ENCODE peak calls at places on chromosomes 12 and 14, in seven cellular contexts. W, A, X, L, Z, C and B are unnamed samples.

GRCh38 chr14:73714656-73715081 is 485 bp upstream of the PNMA1 start:
- DNase-seq in C (peak; percentile 39), W (no peak), L (peak; percentile 68), X (no peak), A (no peak), Z (no peak), B (no peak)

GRCh38 chr12:106139422-106140141 is 828 bp upstream of the NUAK1 start:
- DNase-seq in C (peak; percentile 72), W (peak; percentile 74), L (peak; percentile 91), X (peak; percentile 89), A (peak; percentile 93), Z (peak; percentile 56), B (peak; percentile 90)

GRCh38 chr12:55965941-55966407 is at the start of gene PMEL:
- DNase-seq in L (peak; percentile 36), Z (no peak), X (peak; percentile 80), C (no peak), W (peak; percentile 24), A (peak; percentile 81), B (peak; percentile 32)

GRCh38 chr14:69363055-69363454 is 35.0 kb downstream of the ERH start:
- DNase-seq in A (peak; percentile 74), X (peak; percentile 72), W (no peak), Z (no peak), C (no peak), L (peak; percentile 76), B (peak; percentile 30)

GRCh38 chr14:62187265-62187664 is 425.0 kb downstream of the SNAPC1 start:
- DNase-seq in W (no peak), L (no peak), A (peak; percentile 72), Z (no peak), X (peak; percentile 38), C (no peak), B (no peak)

GRCh38 chr14:23147676-23148075 is 28.6 kb upstream of the CEBPE start:
- DNase-seq in Z (no peak), C (peak; percentile 61), W (no peak), A (no peak), X (no peak), L (peak; percentile 64), B (peak; percentile 54)

GRCh38 chr12:51773145-51773869 is 75.2 kb downstream of the FIGNL2 start:
- DNase-seq in Z (peak; percentile 10), C (peak; percentile 90), L (peak; percentile 90), X (no peak), A (no peak), W (no peak), B (no peak)

GRCh38 chr12:94863286-94863685 is 140.2 kb downstream of the NDUFA12 start:
- DNase-seq in L (no peak), W (no peak), X (no peak), C (no peak), Z (no peak), A (no peak), B (no peak)

GRCh38 chr12:68175566-68176033 is 16.1 kb upstream of the IFNG start:
- DNase-seq in Z (no peak), C (no peak), W (peak; percentile 61), A (no peak), X (no peak), L (no peak), B (no peak)

GRCh38 chr14:100568998-100569733 is 18.1 kb downstream of the BEGAIN start:
- DNase-seq in Z (no peak), W (no peak), C (no peak), A (no peak), X (no peak), L (peak; percentile 19), B (no peak)

GRCh38 chr14:50955373-50956043 is 11.2 kb upstream of the PYGL start:
- DNase-seq in W (no peak), C (peak; percentile 96), X (peak; percentile 79), Z (peak; percentile 95), A (peak; percentile 23), L (peak; percentile 99), B (peak; percentile 91)

GRCh38 chr14:94559638-94560290 is 1.5 kb upstream of the SERPINA4 start:
- DNase-seq in W (no peak), X (no peak), L (no peak), A (no peak), Z (no peak), C (no peak), B (no peak)

GRCh38 chr14:94562019-94562418 is 777 bp downstream of the SERPINA4 start:
- DNase-seq in X (no peak), C (no peak), Z (no peak), A (no peak), L (no peak), W (peak; percentile 9), B (no peak)

GRCh38 chr14:94561656-94562010 is 391 bp downstream of the SERPINA4 start:
- DNase-seq in A (no peak), C (no peak), W (no peak), X (no peak), L (no peak), Z (no peak), B (no peak)

GRCh38 chr14:94560291-94560665 is 964 bp upstream of the SERPINA4 start:
- DNase-seq in C (no peak), Z (no peak), A (no peak), L (no peak), W (no peak), X (no peak), B (no peak)

DNA sequence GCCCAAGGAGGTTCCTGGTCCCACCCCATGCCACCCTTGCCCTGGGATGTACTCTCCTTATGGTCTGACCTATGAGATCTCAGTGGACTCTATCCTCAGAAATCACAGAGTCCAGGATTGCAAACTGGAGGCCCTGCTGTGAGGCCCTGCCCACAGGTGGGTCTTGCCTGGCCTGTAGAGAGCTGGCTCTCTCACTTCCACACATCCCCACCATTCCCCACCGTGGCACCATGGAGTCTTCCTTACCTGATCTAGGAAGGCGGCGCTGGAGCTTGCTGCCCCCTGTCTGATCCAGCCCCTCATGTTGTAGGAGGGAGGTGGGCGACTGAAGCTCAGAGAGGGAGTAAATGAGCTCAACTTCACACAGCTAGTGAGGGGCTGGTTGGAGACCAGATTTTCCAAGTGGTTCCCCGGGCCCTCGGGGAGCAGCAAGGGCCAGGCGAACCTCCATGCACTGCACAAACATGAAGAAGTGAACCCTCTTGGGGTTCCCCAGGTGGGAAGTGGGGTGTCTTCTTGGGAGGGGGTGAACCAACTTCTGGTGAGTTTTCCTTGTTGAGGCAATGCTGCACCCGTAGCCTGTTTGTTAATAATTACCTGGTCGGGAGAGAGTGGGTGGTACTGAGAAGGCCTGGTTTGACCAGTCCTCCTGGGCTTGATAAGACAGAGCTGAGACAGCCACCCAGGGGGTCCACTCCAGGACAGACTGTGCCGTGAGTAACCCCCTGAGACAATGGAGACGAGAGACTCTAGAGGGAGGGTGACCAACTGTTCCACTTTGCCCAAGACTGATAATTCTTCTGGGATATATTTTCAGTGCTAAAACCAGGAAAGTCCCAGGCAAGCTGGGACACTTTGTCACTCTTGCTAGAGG is at the start of gene SERPINA4:
- DNase-seq in C (no peak), L (no peak), X (no peak), Z (no peak), A (no peak), W (no peak), B (peak; percentile 40)
- H3K4me2 ChIP-seq in C (no peak within 1 kb of the TSS), L (no peak within 1 kb of the TSS), X (no peak within 1 kb of the TSS), Z (no peak within 1 kb of the TSS), A (no peak within 1 kb of the TSS), W (no peak within 1 kb of the TSS), B (peak within 1 kb of the TSS; percentile 55)

DNA sequence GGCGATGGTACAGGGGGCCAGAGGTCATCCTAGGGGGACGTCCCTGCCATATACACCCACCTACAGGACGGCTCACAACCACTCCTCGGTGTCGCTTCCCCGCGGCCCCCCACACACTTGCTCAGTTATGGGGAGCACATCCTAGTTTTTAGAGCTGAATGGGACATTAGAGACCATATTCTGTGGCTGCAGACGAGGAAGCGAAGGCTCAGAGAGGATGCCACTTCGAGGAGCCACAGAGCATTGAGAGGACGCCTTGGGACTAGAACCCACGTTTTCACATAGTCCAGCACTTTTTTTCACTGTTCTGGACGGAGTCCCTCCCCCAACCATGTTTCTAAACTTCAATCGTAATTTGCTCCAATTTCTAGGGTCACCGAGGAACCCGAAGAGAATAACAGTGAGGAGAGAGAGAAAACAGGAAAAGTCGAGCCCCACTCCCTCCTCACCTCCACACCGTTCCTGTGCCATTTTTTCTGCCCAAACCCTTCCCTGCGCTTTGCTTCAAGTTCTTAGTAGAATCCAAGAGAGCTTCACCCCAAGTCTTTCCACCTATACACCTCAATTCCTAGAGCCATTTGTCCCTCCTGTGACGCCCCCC is 636 bp upstream of the ASCL1 start:
- DNase-seq in X (no peak), L (no peak), W (no peak), C (no peak), Z (no peak), A (no peak), B (no peak)
- TF ChIP-seq EZH2 in X (peak; percentile 88), L (no peak), W (no peak), C (no peak), Z (no peak), A (peak; percentile 57), B (no peak)

GRCh38 chr12:12701457-12701856 is 5.5 kb upstream of the GPR19 start:
- DNase-seq in C (no peak), Z (no peak), L (no peak), X (peak; percentile 75), A (peak; percentile 85), W (no peak), B (no peak)

GRCh38 chr12:12700249-12700648 is 4.3 kb upstream of the GPR19 start:
- DNase-seq in L (no peak), X (no peak), C (no peak), Z (no peak), W (no peak), A (no peak), B (no peak)

GRCh38 chr12:12704593-12705230 is 8.7 kb upstream of the GPR19 start:
- DNase-seq in L (peak; percentile 97), X (peak; percentile 96), C (peak; percentile 89), Z (peak; percentile 84), A (peak; percentile 94), W (peak; percentile 81), B (peak; percentile 92)

DNA sequence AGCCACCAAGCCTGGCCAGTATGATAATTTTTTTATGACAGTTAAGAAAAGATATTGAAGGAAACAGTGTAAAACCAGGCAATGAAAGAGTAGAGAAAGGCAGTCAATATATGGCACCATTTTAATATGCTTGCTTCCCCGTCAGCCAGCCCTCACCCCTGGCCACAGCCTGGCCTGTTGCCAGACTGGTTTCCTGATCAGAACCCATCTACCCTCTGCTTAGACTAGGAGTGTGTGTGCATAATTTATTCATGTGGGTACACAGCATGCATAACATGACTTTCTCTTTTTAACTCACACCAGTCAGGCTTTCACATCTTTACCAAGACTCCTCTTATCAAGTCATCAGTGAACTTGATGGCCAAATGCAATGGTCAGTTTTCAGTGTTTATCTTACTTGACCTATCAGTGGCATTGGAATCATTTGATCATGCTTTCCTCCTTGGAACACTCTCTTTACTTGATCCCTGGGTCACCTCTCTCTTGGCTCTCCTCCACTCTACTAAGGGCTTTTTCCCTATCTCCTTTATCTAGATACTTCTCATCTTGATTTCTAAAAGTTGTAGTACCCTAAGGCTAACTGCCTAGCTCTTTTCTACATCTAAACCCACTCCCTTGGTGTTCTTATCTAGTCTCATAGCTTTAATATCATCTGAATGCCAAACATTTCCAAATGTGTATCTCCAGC is 10.0 kb upstream of the GPR19 start:
- DNase-seq in X (no peak), A (no peak), W (peak; percentile 64), C (no peak), Z (no peak), L (no peak), B (no peak)
- TF ChIP-seq EZH2phosphoT487 in X (no peak), A (no peak), W (no peak), C (no peak), Z (no peak), L (no peak), B (no peak)

DNA sequence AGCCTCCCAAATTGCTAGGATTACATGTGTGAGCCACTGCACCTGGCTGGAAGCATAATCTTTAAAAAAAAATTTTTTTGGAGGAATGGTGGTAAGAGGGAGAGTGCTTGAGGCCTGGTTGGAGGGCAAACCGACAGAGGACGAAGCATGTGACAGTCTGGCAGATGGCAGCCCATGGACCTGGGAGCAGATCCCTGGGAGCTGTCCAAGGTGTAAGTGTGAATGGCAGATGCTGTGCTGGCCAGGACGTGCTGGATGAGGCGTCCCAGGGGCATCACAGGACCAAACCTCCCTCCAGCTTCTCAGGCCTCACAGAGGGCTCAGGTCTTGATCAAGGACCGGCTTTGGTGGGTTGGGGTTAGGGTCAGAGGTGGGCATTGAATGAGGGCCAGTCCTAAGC is 128.4 kb upstream of the NCOR2 start:
- DNase-seq in C (peak; percentile 39), A (peak; percentile 47), Z (no peak), L (peak; percentile 47), X (no peak), W (no peak), B (no peak)
- H3K4me2 ChIP-seq in C (no peak overlapping the region), A (no peak overlapping the region), Z (no peak overlapping the region), L (no peak overlapping the region), X (no peak overlapping the region), W (no peak overlapping the region), B (no peak overlapping the region)